ENCODE peak calls at places on chromosomes 12 and 14, in six cellular contexts. W is RWPE1, B is mucosa of descending colon, U is foreskin fibroblast, Z is nephron progenitor cell, G is coronary artery. J is an unnamed sample.

GRCh38 chr14:55711171-55711811 is 131.3 kb downstream of the KTN1 start:
- DNase-seq in W (no peak), B (no peak), U (peak), Z (no peak), G (no peak), J (no peak)

GRCh38 chr12:44930972-44931600 is 55.0 kb upstream of the NELL2 start:
- DNase-seq in W (peak), B (no peak), U (peak), Z (peak), G (no peak), J (no peak)

GRCh38 chr12:111443586-111443985 is 37.9 kb downstream of the SH2B3 start:
- DNase-seq in W (no peak), B (no peak), U (peak), Z (no peak), G (peak), J (no peak)

GRCh38 chr12:108779998-108780688 is 48.8 kb upstream of the CORO1C start:
- DNase-seq in W (no peak), B (no peak), U (peak), Z (no peak), G (no peak), J (no peak)

GRCh38 chr14:94115068-94115591 is 4.6 kb downstream of the IFI27 start:
- DNase-seq in W (no peak), B (peak), U (peak), Z (no peak), G (peak), J (no peak)

GRCh38 chr14:34926552-34926951 is 51.4 kb upstream of the BAZ1A start:
- DNase-seq in W (peak), B (no peak), U (peak), Z (no peak), G (no peak), J (no peak)

GRCh38 chr12:133236144-133236543 is 467 bp upstream of the ANHX start:
- DNase-seq in W (no peak), B (no peak), U (no peak), Z (no peak), G (no peak), J (no peak)

GRCh38 chr12:19230299-19230866 is 100.8 kb downstream of the PLEKHA5 start:
- DNase-seq in W (no peak), B (no peak), U (no peak), Z (no peak), G (no peak), J (no peak)

GRCh38 chr12:93178154-93178878 is 199.4 kb upstream of the NUDT4 start:
- DNase-seq in W (no peak), B (no peak), U (no peak), Z (no peak), G (no peak), J (no peak)

GRCh38 chr14:23953464-23954278 is at the start of gene DHRS4:
- DNase-seq in W (peak), B (peak), U (peak), Z (peak), G (peak), J (peak)

GRCh38 chr12:17999174-17999801 is 90.7 kb downstream of the RERGL start:
- DNase-seq in W (no peak), B (no peak), U (no peak), Z (no peak), G (no peak), J (no peak)

GRCh38 chr14:22052795-22053194 is 379.2 kb upstream of the OR4E1 start:
- DNase-seq in W (no peak), B (no peak), U (no peak), Z (no peak), G (no peak), J (no peak)

GRCh38 chr12:113860950-113861349 is 105.2 kb downstream of the RBM19 start:
- DNase-seq in W (peak), B (no peak), U (peak), Z (no peak), G (no peak), J (no peak)

GRCh38 chr12:97711392-97711791 is 248.8 kb downstream of the RMST start:
- DNase-seq in W (no peak), B (no peak), U (no peak), Z (no peak), G (no peak), J (no peak)

GRCh38 chr12:97713217-97713616 is 250.6 kb downstream of the RMST start:
- DNase-seq in W (no peak), B (no peak), U (no peak), Z (no peak), G (no peak), J (no peak)

GRCh38 chr12:97713972-97714588 is 251.5 kb downstream of the RMST start:
- DNase-seq in W (no peak), B (no peak), U (no peak), Z (no peak), G (no peak), J (no peak)

DNA sequence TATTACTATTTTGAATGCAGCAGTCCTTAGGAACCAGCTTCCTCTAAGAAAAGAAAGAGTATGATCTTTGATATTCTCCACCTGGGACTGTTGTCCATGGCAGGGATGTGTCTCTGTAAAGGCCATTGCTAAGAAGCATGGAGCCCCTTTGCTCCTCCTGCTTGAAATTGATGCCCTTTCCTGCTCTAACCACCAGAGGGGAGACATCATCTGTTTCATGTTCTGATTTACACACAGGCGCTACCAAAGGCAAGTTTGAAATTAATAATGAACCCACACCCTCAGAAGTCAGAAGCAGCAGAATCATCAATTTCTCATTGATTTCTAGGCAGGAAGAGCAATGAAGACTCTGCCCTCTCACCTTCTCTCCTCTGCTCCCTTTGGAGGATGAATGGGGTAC is 253.8 kb downstream of the RMST start:
- DNase-seq in W (no peak), B (no peak), U (no peak), Z (no peak), G (no peak), J (no peak)
- TF ChIP-seq CTCF in W (no peak), B (no peak), U (no peak), Z (no peak), G (no peak), J (no peak)

GRCh38 chr14:92597873-92598548 is 84.4 kb downstream of the RIN3 start:
- DNase-seq in W (no peak), B (no peak), U (no peak), Z (no peak), G (no peak), J (no peak)

GRCh38 chr14:92595267-92595666 is 81.7 kb downstream of the RIN3 start:
- DNase-seq in W (no peak), B (no peak), U (no peak), Z (no peak), G (no peak), J (no peak)

GRCh38 chr14:92599786-92600185 is 86.2 kb downstream of the RIN3 start:
- DNase-seq in W (no peak), B (no peak), U (peak), Z (no peak), G (no peak), J (no peak)

GRCh38 chr14:92598549-92598905 is 84.9 kb downstream of the RIN3 start:
- DNase-seq in W (no peak), B (no peak), U (no peak), Z (no peak), G (no peak), J (no peak)

DNA sequence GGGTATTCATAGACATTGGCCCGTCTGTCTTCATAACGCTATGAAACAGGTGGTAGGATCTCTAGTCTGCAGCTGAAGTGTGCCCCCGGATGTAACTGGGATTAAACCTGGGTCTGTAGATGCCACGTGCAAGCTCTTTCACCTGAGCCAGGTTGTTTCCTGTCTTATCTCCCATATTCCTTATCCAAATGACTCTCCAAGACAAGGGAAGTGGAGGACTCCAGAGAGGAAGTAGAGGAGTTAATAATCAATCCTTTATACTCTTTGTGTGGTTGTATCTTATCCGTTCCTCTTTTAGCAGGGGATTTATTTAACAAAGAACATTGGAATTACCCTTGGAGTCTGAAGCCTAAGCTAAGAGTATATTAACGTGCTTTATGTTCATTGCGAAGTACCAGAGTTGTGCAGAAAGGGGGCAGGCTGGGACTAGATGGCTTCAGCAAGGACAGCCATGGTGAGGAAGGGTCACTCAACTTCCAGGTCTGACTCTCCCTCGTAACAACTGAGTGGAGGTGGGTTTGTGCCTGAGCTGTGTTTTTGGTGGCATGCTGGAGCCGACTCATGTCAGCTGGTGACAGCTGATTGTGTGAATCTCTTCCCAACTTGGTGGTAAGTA is 82.9 kb downstream of the RIN3 start:
- DNase-seq in W (no peak), B (no peak), U (no peak), Z (no peak), G (no peak), J (no peak)
- TF ChIP-seq CTCF in W (no peak), B (no peak), U (no peak), Z (no peak), G (no peak), J (no peak)

DNA sequence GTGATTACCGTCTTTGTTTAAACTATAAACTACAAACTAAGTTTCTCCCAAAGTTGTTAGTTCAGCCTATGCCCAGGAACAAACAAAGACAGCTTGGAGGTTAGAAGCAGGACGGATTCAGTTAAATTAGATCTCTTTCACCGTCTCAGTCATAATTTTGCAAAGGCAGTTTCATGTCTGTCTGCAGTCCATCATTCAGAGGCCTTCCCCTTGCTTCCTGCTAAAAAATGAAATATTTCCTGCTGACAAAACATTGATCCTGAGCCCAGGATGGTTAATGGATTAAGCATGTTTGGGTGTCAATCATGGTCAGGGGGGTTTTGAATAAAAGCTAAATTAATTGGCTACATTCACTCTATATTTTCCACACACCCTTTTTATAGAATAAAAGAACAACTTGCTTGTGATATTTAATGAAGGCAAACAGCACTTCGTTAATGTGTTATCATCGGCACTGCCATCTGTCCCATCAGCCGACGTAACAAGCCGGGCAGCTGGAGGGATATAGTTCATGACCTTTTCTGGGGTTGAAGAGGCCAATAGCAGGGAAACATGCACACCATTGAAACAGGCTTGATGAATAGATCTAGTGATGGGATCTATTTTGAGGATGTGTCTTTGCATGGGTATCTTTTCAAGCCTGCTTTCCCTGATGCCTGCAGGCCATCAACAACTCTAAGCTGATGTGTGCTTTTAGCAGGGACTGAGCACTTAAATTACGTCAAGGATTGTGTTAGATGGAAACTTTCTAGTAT is 521.3 kb upstream of the TMEM132C start:
- DNase-seq in W (no peak), B (no peak), U (no peak), Z (no peak), G (no peak), J (no peak)
- TF ChIP-seq CTCF in W (no peak), B (no peak), U (no peak), Z (no peak), G (no peak), J (no peak)

GRCh38 chr14:68718033-68718725 is 74.7 kb downstream of the ZFP36L1 start:
- DNase-seq in W (no peak), B (peak), U (no peak), Z (no peak), G (no peak), J (no peak)
- TF ChIP-seq CTCF in W (no peak), B (no peak), U (peak), Z (no peak), G (no peak), J (peak)

GRCh38 chr12:127926004-127926403 is 341.0 kb upstream of the TMEM132C start:
- DNase-seq in W (no peak), B (peak), U (peak), Z (peak), G (no peak), J (no peak)
- TF ChIP-seq CTCF in W (no peak), B (peak), U (peak), Z (peak), G (no peak), J (peak)

GRCh38 chr12:10363922-10364838 is 25.7 kb downstream of the KLRK1 start:
- DNase-seq in W (peak), B (peak), U (peak), Z (no peak), G (no peak), J (no peak)

GRCh38 chr12:10364839-10365681 is 24.8 kb downstream of the KLRK1 start:
- DNase-seq in W (peak), B (peak), U (peak), Z (no peak), G (no peak), J (no peak)

GRCh38 chr12:10363665-10363921 is 26.2 kb downstream of the KLRK1 start:
- DNase-seq in W (no peak), B (no peak), U (no peak), Z (no peak), G (no peak), J (no peak)

GRCh38 chr12:10366875-10367274 is 23.0 kb downstream of the KLRK1 start:
- DNase-seq in W (no peak), B (no peak), U (peak), Z (no peak), G (no peak), J (no peak)

DNA sequence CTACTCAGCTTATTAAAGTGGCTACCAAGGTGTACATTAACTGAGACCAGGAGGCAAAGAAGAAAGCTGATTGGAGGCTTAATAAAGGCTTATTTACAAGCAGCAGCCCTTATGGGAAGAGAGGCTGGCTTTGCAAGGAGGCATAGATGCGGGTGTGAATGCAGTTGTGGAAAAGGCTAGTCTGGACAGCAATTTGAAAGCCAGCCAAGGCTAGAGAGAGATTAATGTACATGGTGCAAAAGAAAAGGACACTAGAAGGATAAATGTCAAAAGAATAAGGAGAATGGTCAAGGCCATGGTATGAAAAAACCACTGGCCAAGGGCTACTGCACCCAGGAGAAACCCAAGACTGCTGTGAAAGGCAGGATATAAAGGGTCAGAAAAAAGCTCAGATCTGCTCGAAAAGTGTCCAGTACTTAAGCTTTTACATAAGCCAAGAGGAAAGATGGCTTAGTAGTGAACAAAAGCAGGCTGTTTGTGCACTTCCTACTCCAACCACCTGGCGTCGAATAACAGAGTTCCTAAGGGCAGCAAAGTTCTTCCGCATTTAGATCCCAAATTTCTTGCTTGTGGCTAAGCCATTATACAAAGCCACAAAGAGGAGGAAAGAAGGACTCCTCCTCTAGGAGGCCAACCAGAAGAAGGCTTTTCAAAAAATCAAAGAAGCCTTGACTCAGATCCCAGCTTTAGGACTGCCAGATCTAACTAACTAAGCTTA is 24.0 kb downstream of the KLRK1 start:
- DNase-seq in W (no peak), B (peak), U (peak), Z (no peak), G (no peak), J (no peak)
- TF ChIP-seq CTCF in W (no peak), B (peak), U (no peak), Z (no peak), G (no peak), J (no peak)

GRCh38 chr14:89936654-89937185 is 17.8 kb downstream of the EFCAB11 start:
- DNase-seq in W (no peak), B (no peak), U (no peak), Z (no peak), G (no peak), J (no peak)
- TF ChIP-seq CTCF in W (no peak), B (no peak), U (peak), Z (no peak), G (no peak), J (peak)